ENCODE peak calls at places on chromosomes 11 and 22, in five cellular contexts. O, I, P, J and K are unnamed samples.

GRCh38 chr11:125519865-125520834 is 24.1 kb upstream of the FEZ1 start:
- ATAC-seq in O (no peak), P (peak; percentile 88), I (peak; percentile 85), J (no peak), K (no peak)

GRCh38 chr11:60747359-60747873 is 9.3 kb upstream of the MS4A15 start:
- ATAC-seq in O (no peak), I (no peak), P (no peak), J (no peak), K (no peak)

GRCh38 chr22:25942126-25942988 is 200.4 kb downstream of the MYO18B start:
- ATAC-seq in O (peak; percentile 42), I (no peak), J (no peak), P (no peak), K (peak; percentile 22)

GRCh38 chr11:118401880-118402590 is 629 bp downstream of the ATP5MG start:
- ATAC-seq in P (no peak), O (peak; percentile 54), J (no peak), I (no peak), K (no peak)

GRCh38 chr11:957201-957920 is 31.7 kb downstream of the AP2A2 start:
- ATAC-seq in O (no peak), I (no peak), P (no peak), J (no peak), K (no peak)

GRCh38 chr11:63508009-63508408 is 2.1 kb downstream of the LGALS12 start:
- ATAC-seq in O (peak; percentile 35), I (no peak), J (peak; percentile 58), P (peak; percentile 49), K (no peak)

GRCh38 chr22:24175160-24175808 is 6.0 kb upstream of the SUSD2 start:
- ATAC-seq in P (peak; percentile 53), J (peak; percentile 70), I (peak; percentile 64), O (peak; percentile 73), K (peak; percentile 54)

GRCh38 chr11:75777461-75778110 is 9.0 kb downstream of the DGAT2 start:
- ATAC-seq in P (no peak), I (peak; percentile 31), J (no peak), O (peak; percentile 32), K (no peak)

GRCh38 chr11:20060180-20060579 is 100.1 kb downstream of the DBX1 start:
- ATAC-seq in J (no peak), O (no peak), P (no peak), I (no peak), K (peak; percentile 16)

GRCh38 chr11:7520981-7521487 is 7.2 kb downstream of the PPFIBP2 start:
- ATAC-seq in O (peak; percentile 40), J (no peak), P (no peak), I (peak; percentile 83), K (peak; percentile 89)

GRCh38 chr11:14835491-14836105 is 56.4 kb downstream of the CYP2R1 start:
- ATAC-seq in P (no peak), J (no peak), O (no peak), I (peak; percentile 80), K (no peak)

GRCh38 chr22:31250740-31251330 is 38.7 kb downstream of the LIMK2 start:
- ATAC-seq in P (no peak), O (no peak), J (no peak), I (no peak), K (no peak)

GRCh38 chr11:13228569-13228968 is 49.0 kb upstream of the BMAL1 start:
- ATAC-seq in J (no peak), O (no peak), P (no peak), I (peak; percentile 72), K (no peak)

GRCh38 chr11:115298613-115299012 is 205.6 kb downstream of the CADM1 start:
- ATAC-seq in I (no peak), O (peak; percentile 50), P (no peak), J (peak; percentile 71), K (no peak)

GRCh38 chr22:42673898-42674390 is 24.8 kb upstream of the CYB5R3 start:
- ATAC-seq in I (no peak), O (peak; percentile 46), J (peak; percentile 72), P (no peak), K (no peak)

GRCh38 chr11:43579919-43580276 is 100.6 kb upstream of the HSD17B12 start:
- ATAC-seq in J (no peak), I (no peak), O (no peak), P (no peak), K (no peak)

GRCh38 chr11:86696451-86696850 is 24.0 kb upstream of the ME3 start:
- ATAC-seq in O (peak; percentile 11), J (no peak), I (no peak), P (no peak), K (no peak)

GRCh38 chr11:32307449-32307848 is 127.9 kb downstream of the WT1 start:
- ATAC-seq in O (no peak), I (no peak), J (no peak), P (no peak), K (no peak)

GRCh38 chr11:76566811-76567210 is 103.7 kb downstream of the LRRC32 start:
- ATAC-seq in J (no peak), O (no peak), I (peak; percentile 57), P (peak; percentile 23), K (no peak)

GRCh38 chr11:94107363-94107762 is 21.3 kb upstream of the PANX1 start:
- ATAC-seq in I (no peak), J (no peak), P (no peak), O (no peak), K (no peak)